ENCODE peak calls at places on chromosomes 2 and 18, in ten cellular contexts. H, C, G, L, V, K, Q, A, R and N are unnamed samples.

GRCh38 chr18:24499814-24500601 is 39.6 kb downstream of the HRH4 start:
- DNase-seq in H (no peak), C (no peak), G (no peak), L (no peak), V (no peak), K (no peak), Q (no peak), A (no peak), R (no peak), N (peak; percentile 64)

GRCh38 chr2:210003394-210003793 is 956 bp downstream of the RPE start:
- DNase-seq in H (no peak), C (no peak), G (no peak), L (no peak), V (no peak), K (no peak), Q (no peak), A (no peak), R (no peak), N (peak; percentile 15)

GRCh38 chr2:238042849-238043584 is 17.8 kb upstream of the SCLY start:
- DNase-seq in H (no peak), C (no peak), G (no peak), L (no peak), V (no peak), K (no peak), Q (no peak), A (no peak), R (no peak), N (no peak)

GRCh38 chr2:101341901-101342624 is 33.6 kb upstream of the RNF149 start:
- DNase-seq in H (peak; percentile 53), C (peak; percentile 80), G (peak; percentile 49), L (peak; percentile 60), V (peak; percentile 91), K (peak; percentile 84), Q (peak; percentile 78), A (peak; percentile 87), R (peak; percentile 78), N (no peak)

GRCh38 chr2:42060718-42061619 is 13.1 kb downstream of the PKDCC start:
- DNase-seq in H (no peak), C (peak; percentile 40), G (no peak), L (no peak), V (no peak), K (no peak), Q (peak; percentile 73), A (no peak), R (no peak), N (no peak)

GRCh38 chr2:188272121-188272520 is 19.6 kb upstream of the GULP1 start:
- DNase-seq in H (no peak), C (no peak), G (no peak), L (no peak), V (no peak), K (no peak), Q (no peak), A (no peak), R (peak; percentile 14), N (no peak)

GRCh38 chr18:9336827-9337226 is 2.3 kb downstream of the TWSG1 start:
- DNase-seq in H (no peak), C (no peak), G (no peak), L (no peak), V (no peak), K (no peak), Q (no peak), A (no peak), R (no peak), N (no peak)

GRCh38 chr2:149466635-149467034 is 120.9 kb downstream of the MMADHC start:
- DNase-seq in H (no peak), C (no peak), G (no peak), L (no peak), V (no peak), K (no peak), Q (no peak), A (no peak), R (no peak), N (no peak)

GRCh38 chr2:205771063-205771462 is 88.8 kb downstream of the NRP2 start:
- DNase-seq in H (no peak), C (no peak), G (no peak), L (no peak), V (no peak), K (peak; percentile 53), Q (no peak), A (no peak), R (no peak), N (no peak)

GRCh38 chr2:102303589-102303988 is 7.8 kb upstream of the IL1RL1 start:
- DNase-seq in H (no peak), C (no peak), G (no peak), L (no peak), V (no peak), K (no peak), Q (no peak), A (no peak), R (no peak), N (no peak)

GRCh38 chr18:36128907-36129299 is 237 bp downstream of the SLC39A6 start:
- DNase-seq in H (no peak), C (no peak), G (peak; percentile 70), L (no peak), V (no peak), K (no peak), Q (no peak), A (no peak), R (no peak), N (no peak)